ENCODE peak calls at places on chromosomes 12 and 14, in six cellular contexts. L is anterior cingulate cortex; X is activated CD8-positive, alpha-beta T cell treated with anti-CD3 and anti-CD28 coated beads for 36 hours; R is pancreas; E is AML-193; S is EL. P is an unnamed sample.
A peak's percentile ranks its signal among the peaks of the same experiment; 100 is the strongest.

GRCh38 chr14:100741956-100742355 is 15.3 kb downstream of the DLK1 start:
- DNase-seq in E (no peak), S (no peak), L (no peak), R (no peak), X (no peak), P (no peak)

GRCh38 chr12:82517027-82517426 is 158.7 kb downstream of the METTL25 start:
- DNase-seq in X (no peak), E (peak; percentile 15), S (peak; percentile 2), L (no peak), R (peak; percentile 15), P (no peak)

GRCh38 chr12:120199595-120200306 is 1.2 kb downstream of the RPLP0 start:
- DNase-seq in X (peak; percentile 63), R (peak; percentile 52), S (peak; percentile 61), E (peak; percentile 4), L (no peak), P (no peak)

GRCh38 chr12:92784356-92784755 is 81.6 kb downstream of the PLEKHG7 start:
- DNase-seq in X (no peak), S (peak; percentile 13), E (no peak), L (no peak), R (no peak), P (no peak)

GRCh38 chr14:84420236-84420635 is 1109.7 kb upstream of the FLRT2 start:
- DNase-seq in R (no peak), L (no peak), X (no peak), E (no peak), S (no peak), P (no peak)

GRCh38 chr12:27434673-27435565 is 11.6 kb upstream of the SMCO2 start:
- DNase-seq in S (peak; percentile 17), L (peak; percentile 1), R (peak; percentile 13), X (peak; percentile 31), E (peak; percentile 15), P (peak; percentile 5)

GRCh38 chr14:70808023-70808401 is 1.3 kb downstream of the MAP3K9 start:
- DNase-seq in X (peak; percentile 82), R (peak; percentile 54), L (no peak), E (no peak), S (peak; percentile 33), P (no peak)

GRCh38 chr14:78752789-78753188 is 582.6 kb downstream of the NRXN3 start:
- DNase-seq in R (peak; percentile 28), X (no peak), L (peak; percentile 22), S (no peak), E (no peak), P (no peak)

GRCh38 chr12:106897082-106897481 is 58.6 kb upstream of the TMEM263 start:
- DNase-seq in S (peak; percentile 28), R (no peak), E (no peak), X (no peak), L (no peak), P (no peak)

GRCh38 chr14:61505815-61506809 is 184.7 kb downstream of the PRKCH start:
- DNase-seq in E (no peak), S (peak; percentile 44), X (peak; percentile 57), R (no peak), L (no peak), P (no peak)

GRCh38 chr12:30515351-30515750 is 180.3 kb downstream of the IPO8 start:
- DNase-seq in R (no peak), X (no peak), E (no peak), S (no peak), L (no peak), P (peak; percentile 15)

GRCh38 chr12:50050410-50051280 is 6.8 kb upstream of the ASIC1 start:
- DNase-seq in L (no peak), X (no peak), R (peak; percentile 43), E (no peak), S (no peak), P (no peak)

GRCh38 chr12:27332407-27333310 is at the start of gene BMAL2:
- DNase-seq in S (peak; percentile 63), R (peak; percentile 41), E (no peak), X (peak; percentile 56), L (no peak), P (no peak)

GRCh38 chr12:10220398-10221077 is 7.9 kb downstream of the GABARAPL1 start:
- DNase-seq in R (peak; percentile 78), E (no peak), X (no peak), L (peak; percentile 26), S (peak; percentile 42), P (peak; percentile 50)

GRCh38 chr14:101132051-101132541 is 228.6 kb upstream of the RTL1 start:
- DNase-seq in L (no peak), R (no peak), E (no peak), S (no peak), X (no peak), P (no peak)

GRCh38 chr12:75970310-75970709 is 61.3 kb downstream of the PHLDA1 start:
- DNase-seq in E (no peak), R (no peak), X (no peak), S (no peak), L (no peak), P (no peak)

GRCh38 chr12:132317233-132317938 is 12.0 kb downstream of the GALNT9 start:
- DNase-seq in L (no peak), E (no peak), R (no peak), S (no peak), X (no peak), P (no peak)

GRCh38 chr14:66649515-66649914 is 141.6 kb downstream of the GPHN start:
- DNase-seq in R (no peak), E (no peak), L (no peak), S (no peak), X (peak; percentile 19), P (no peak)

GRCh38 chr14:58428011-58428807 is 690 bp downstream of the KIAA0586 start:
- DNase-seq in E (peak; percentile 41), S (peak; percentile 60), X (peak; percentile 17), R (no peak), L (no peak), P (peak; percentile 20)

GRCh38 chr12:47995976-47996375 is 8.3 kb downstream of the COL2A1 start:
- DNase-seq in X (no peak), L (peak; percentile 34), E (no peak), S (peak; percentile 25), R (peak; percentile 32), P (peak; percentile 38)

GRCh38 chr12:114392909-114393308 is 13.0 kb downstream of the TBX5 start:
- DNase-seq in R (no peak), X (no peak), L (no peak), E (no peak), S (no peak), P (no peak)

P was measured in midbrain.